ENCODE peak calls at places on chromosome 18, in six cellular contexts. One of them, this sample, is unnamed.

GRCh38 chr18:4130734-4131719 is 324.1 kb downstream of the DLGAP1 start:
- DNase-seq in H54: no peak
- DNase-seq in activated T-cell treated with anti-CD3 and anti-CD28 coated beads, Interleukin-2, amount 50 U/mL, for 4 hours: no peak
- DNase-seq in T-helper 17 cell: no peak
- DNase-seq in nucleus accumbens: no peak
- DNase-seq in AG04450: no peak
- DNase-seq in this sample: no peak

GRCh38 chr18:4806342-4806741 is 351.2 kb upstream of the DLGAP1 start:
- DNase-seq in H54: no peak
- DNase-seq in activated T-cell treated with anti-CD3 and anti-CD28 coated beads, Interleukin-2, amount 50 U/mL, for 4 hours: no peak
- DNase-seq in T-helper 17 cell: no peak
- DNase-seq in nucleus accumbens: no peak
- DNase-seq in AG04450: no peak
- DNase-seq in this sample: no peak

GRCh38 chr18:48854780-48855179 is 96.0 kb downstream of the SMAD7 start:
- DNase-seq in H54: no peak
- DNase-seq in activated T-cell treated with anti-CD3 and anti-CD28 coated beads, Interleukin-2, amount 50 U/mL, for 4 hours: no peak
- DNase-seq in T-helper 17 cell: no peak
- DNase-seq in nucleus accumbens: no peak
- DNase-seq in AG04450: no peak
- DNase-seq in this sample: no peak

GRCh38 chr18:35756506-35757117 is 175.1 kb downstream of the GALNT1 start:
- DNase-seq in H54: peak; percentile 30
- DNase-seq in activated T-cell treated with anti-CD3 and anti-CD28 coated beads, Interleukin-2, amount 50 U/mL, for 4 hours: peak; percentile 26
- DNase-seq in T-helper 17 cell: peak; percentile 47
- DNase-seq in nucleus accumbens: no peak
- DNase-seq in AG04450: peak; percentile 6
- DNase-seq in this sample: peak; percentile 12

GRCh38 chr18:37335337-37335736 is 230.3 kb downstream of the CELF4 start:
- DNase-seq in H54: no peak
- DNase-seq in activated T-cell treated with anti-CD3 and anti-CD28 coated beads, Interleukin-2, amount 50 U/mL, for 4 hours: no peak
- DNase-seq in T-helper 17 cell: no peak
- DNase-seq in nucleus accumbens: no peak
- DNase-seq in AG04450: no peak
- DNase-seq in this sample: no peak

GRCh38 chr18:3441290-3441689 is 8.7 kb upstream of the TGIF1 start:
- DNase-seq in H54: no peak
- DNase-seq in activated T-cell treated with anti-CD3 and anti-CD28 coated beads, Interleukin-2, amount 50 U/mL, for 4 hours: no peak
- DNase-seq in T-helper 17 cell: no peak
- DNase-seq in nucleus accumbens: no peak
- DNase-seq in AG04450: no peak
- DNase-seq in this sample: no peak

GRCh38 chr18:27008575-27008974 is 143.1 kb upstream of the AQP4 start:
- DNase-seq in H54: no peak
- DNase-seq in activated T-cell treated with anti-CD3 and anti-CD28 coated beads, Interleukin-2, amount 50 U/mL, for 4 hours: no peak
- DNase-seq in T-helper 17 cell: no peak
- DNase-seq in nucleus accumbens: no peak
- DNase-seq in AG04450: no peak
- DNase-seq in this sample: no peak

GRCh38 chr18:41977233-41977632 is 22.2 kb downstream of the PIK3C3 start:
- DNase-seq in H54: no peak
- DNase-seq in activated T-cell treated with anti-CD3 and anti-CD28 coated beads, Interleukin-2, amount 50 U/mL, for 4 hours: no peak
- DNase-seq in T-helper 17 cell: no peak
- DNase-seq in nucleus accumbens: no peak
- DNase-seq in AG04450: no peak
- DNase-seq in this sample: no peak

GRCh38 chr18:46917808-46918600 is 602 bp downstream of the KATNAL2 start:
- DNase-seq in H54: no peak
- DNase-seq in activated T-cell treated with anti-CD3 and anti-CD28 coated beads, Interleukin-2, amount 50 U/mL, for 4 hours: no peak
- DNase-seq in T-helper 17 cell: no peak
- DNase-seq in nucleus accumbens: no peak
- DNase-seq in AG04450: no peak
- DNase-seq in this sample: no peak

GRCh38 chr18:55582325-55582724 is 5.7 kb downstream of the TCF4 start:
- DNase-seq in H54: no peak
- DNase-seq in activated T-cell treated with anti-CD3 and anti-CD28 coated beads, Interleukin-2, amount 50 U/mL, for 4 hours: no peak
- DNase-seq in T-helper 17 cell: no peak
- DNase-seq in nucleus accumbens: no peak
- DNase-seq in AG04450: no peak
- DNase-seq in this sample: no peak

GRCh38 chr18:23279931-23280330 is 144.6 kb downstream of the CABLES1 start:
- DNase-seq in H54: no peak
- DNase-seq in activated T-cell treated with anti-CD3 and anti-CD28 coated beads, Interleukin-2, amount 50 U/mL, for 4 hours: no peak
- DNase-seq in T-helper 17 cell: no peak
- DNase-seq in nucleus accumbens: no peak
- DNase-seq in AG04450: no peak
- DNase-seq in this sample: no peak

GRCh38 chr18:31436825-31437224 is 10.7 kb upstream of the DSG3 start:
- DNase-seq in H54: no peak
- DNase-seq in activated T-cell treated with anti-CD3 and anti-CD28 coated beads, Interleukin-2, amount 50 U/mL, for 4 hours: no peak
- DNase-seq in T-helper 17 cell: no peak
- DNase-seq in nucleus accumbens: no peak
- DNase-seq in AG04450: no peak
- DNase-seq in this sample: no peak

GRCh38 chr18:51195602-51196115 is 1.8 kb downstream of the MEX3C start:
- DNase-seq in H54: no peak
- DNase-seq in activated T-cell treated with anti-CD3 and anti-CD28 coated beads, Interleukin-2, amount 50 U/mL, for 4 hours: no peak
- DNase-seq in T-helper 17 cell: no peak
- DNase-seq in nucleus accumbens: no peak
- DNase-seq in AG04450: no peak
- DNase-seq in this sample: no peak

GRCh38 chr18:505483-506122 is 5.1 kb upstream of the COLEC12 start:
- DNase-seq in H54: no peak
- DNase-seq in activated T-cell treated with anti-CD3 and anti-CD28 coated beads, Interleukin-2, amount 50 U/mL, for 4 hours: no peak
- DNase-seq in T-helper 17 cell: no peak
- DNase-seq in nucleus accumbens: no peak
- DNase-seq in AG04450: no peak
- DNase-seq in this sample: no peak

GRCh38 chr18:2903006-2903405 is 56.2 kb downstream of the EMILIN2 start:
- DNase-seq in H54: peak; percentile 67
- DNase-seq in activated T-cell treated with anti-CD3 and anti-CD28 coated beads, Interleukin-2, amount 50 U/mL, for 4 hours: no peak
- DNase-seq in T-helper 17 cell: no peak
- DNase-seq in nucleus accumbens: no peak
- DNase-seq in AG04450: no peak
- DNase-seq in this sample: no peak

GRCh38 chr18:50190926-50191325 is 4.0 kb downstream of the MYO5B start:
- DNase-seq in H54: no peak
- DNase-seq in activated T-cell treated with anti-CD3 and anti-CD28 coated beads, Interleukin-2, amount 50 U/mL, for 4 hours: no peak
- DNase-seq in T-helper 17 cell: no peak
- DNase-seq in nucleus accumbens: no peak
- DNase-seq in AG04450: no peak
- DNase-seq in this sample: no peak

GRCh38 chr18:34867520-34867919 is 157.4 kb downstream of the DTNA start:
- DNase-seq in H54: no peak
- DNase-seq in activated T-cell treated with anti-CD3 and anti-CD28 coated beads, Interleukin-2, amount 50 U/mL, for 4 hours: no peak
- DNase-seq in T-helper 17 cell: no peak
- DNase-seq in nucleus accumbens: no peak
- DNase-seq in AG04450: no peak
- DNase-seq in this sample: no peak